ENCODE peak calls at places on chromosomes 5 and 9, in seven cellular contexts. H is progenitor cell of endocrine pancreas, F is endothelial cell, K is tibial artery, D is right lobe of liver, C is breast epithelium, I is fibroblast of lung. M is an unnamed sample.
A peak's percentile ranks its signal among the peaks of the same experiment; 100 is the strongest.

GRCh38 chr5:143986567-143987242 is 174.7 kb downstream of the HMHB1 start:
- DNase-seq in H (no peak), F (no peak), K (no peak), D (no peak), C (no peak), I (peak; percentile 94), M (no peak)

GRCh38 chr5:1892685-1893445 is 10.1 kb upstream of the IRX4 start:
- DNase-seq in H (no peak), F (no peak), K (no peak), D (no peak), C (no peak), I (no peak), M (no peak)

GRCh38 chr5:157603333-157604190 is 28.0 kb upstream of the ADAM19 start:
- DNase-seq in H (no peak), F (no peak), K (no peak), D (no peak), C (no peak), I (peak; percentile 98), M (peak; percentile 47)

GRCh38 chr5:132377738-132378137 is 8.2 kb downstream of the SLC22A5 start:
- DNase-seq in H (no peak), F (no peak), K (no peak), D (no peak), C (no peak), I (no peak), M (no peak)

GRCh38 chr5:58887721-58888409 is 305.0 kb downstream of the RAB3C start:
- DNase-seq in H (no peak), F (no peak), K (peak; percentile 65), D (no peak), C (no peak), I (peak; percentile 2), M (no peak)

GRCh38 chr9:89640391-89640790 is 35.6 kb downstream of the GADD45G start:
- DNase-seq in H (no peak), F (peak; percentile 28), K (no peak), D (no peak), C (no peak), I (no peak), M (peak; percentile 4)

GRCh38 chr5:53679261-53679660 is 118.8 kb downstream of the NDUFS4 start:
- DNase-seq in H (no peak), F (no peak), K (no peak), D (no peak), C (no peak), I (peak; percentile 26), M (no peak)

GRCh38 chr5:158414780-158415179 is 555.8 kb upstream of the CLINT1 start:
- DNase-seq in H (no peak), F (no peak), K (no peak), D (no peak), C (no peak), I (peak; percentile 93), M (no peak)

GRCh38 chr9:130608554-130609122 is 29.3 kb downstream of the FUBP3 start:
- DNase-seq in H (no peak), F (no peak), K (no peak), D (no peak), C (no peak), I (no peak), M (no peak)

GRCh38 chr5:53246042-53246836 is 136.7 kb upstream of the MOCS2 start:
- DNase-seq in H (no peak), F (no peak), K (no peak), D (no peak), C (no peak), I (peak; percentile 97), M (no peak)

GRCh38 chr5:131252824-131253171 is 11.1 kb upstream of the CDC42SE2 start:
- DNase-seq in H (no peak), F (no peak), K (peak; percentile 67), D (peak; percentile 57), C (peak; percentile 43), I (no peak), M (no peak)

GRCh38 chr9:33924978-33925797 is 108.2 kb downstream of the UBE2R2 start:
- DNase-seq in H (peak; percentile 24), F (peak; percentile 60), K (peak; percentile 42), D (peak; percentile 60), C (no peak), I (peak; percentile 41), M (peak; percentile 63)

GRCh38 chr9:134390537-134390936 is 64.3 kb downstream of the RXRA start:
- DNase-seq in H (no peak), F (no peak), K (no peak), D (no peak), C (no peak), I (no peak), M (no peak)

GRCh38 chr5:178338750-178339144 is 106.1 kb upstream of the PHYKPL start:
- DNase-seq in H (no peak), F (no peak), K (no peak), D (no peak), C (no peak), I (no peak), M (no peak)

GRCh38 chr5:16550316-16550952 is 66.4 kb downstream of the RETREG1 start:
- DNase-seq in H (no peak), F (peak; percentile 63), K (no peak), D (peak; percentile 77), C (no peak), I (no peak), M (peak; percentile 56)

GRCh38 chr5:1317921-1318565 is 23.2 kb upstream of the TERT start:
- DNase-seq in H (no peak), F (no peak), K (peak; percentile 8), D (no peak), C (no peak), I (no peak), M (no peak)

GRCh38 chr5:77491783-77492652 is at the start of gene WDR41:
- DNase-seq in H (peak; percentile 83), F (peak; percentile 92), K (peak; percentile 94), D (peak; percentile 92), C (peak; percentile 87), I (peak; percentile 96), M (peak; percentile 93)

GRCh38 chr9:12956261-12956660 is 181.4 kb downstream of the LURAP1L start:
- DNase-seq in H (no peak), F (no peak), K (no peak), D (no peak), C (no peak), I (no peak), M (no peak)

GRCh38 chr5:4422247-4422646 is 717.9 kb upstream of the ADAMTS16 start:
- DNase-seq in H (no peak), F (no peak), K (no peak), D (no peak), C (no peak), I (no peak), M (no peak)

GRCh38 chr9:133986061-133986460 is 6.1 kb downstream of the VAV2 start:
- DNase-seq in H (no peak), F (no peak), K (no peak), D (peak; percentile 22), C (no peak), I (no peak), M (no peak)

GRCh38 chr5:77012601-77013000 is 17.6 kb upstream of the AGGF1 start:
- DNase-seq in H (no peak), F (no peak), K (no peak), D (no peak), C (no peak), I (peak; percentile 8), M (no peak)

GRCh38 chr5:14122089-14122488 is 21.1 kb upstream of the TRIO start:
- DNase-seq in H (no peak), F (no peak), K (no peak), D (no peak), C (no peak), I (no peak), M (no peak)

GRCh38 chr9:126463426-126463825 is 136.8 kb downstream of the MVB12B start:
- DNase-seq in H (no peak), F (no peak), K (no peak), D (peak; percentile 28), C (no peak), I (no peak), M (no peak)

GRCh38 chr5:168530751-168531150 is 1.6 kb downstream of the FBLL1 start:
- DNase-seq in H (no peak), F (no peak), K (no peak), D (no peak), C (no peak), I (peak; percentile 32), M (peak; percentile 81)

GRCh38 chr5:151903243-151903653 is 21.4 kb downstream of the GLRA1 start:
- DNase-seq in H (no peak), F (no peak), K (no peak), D (no peak), C (no peak), I (no peak), M (no peak)

GRCh38 chr9:18851069-18851468 is 181.9 kb downstream of the SAXO1 start:
- DNase-seq in H (no peak), F (no peak), K (no peak), D (no peak), C (no peak), I (no peak), M (no peak)

GRCh38 chr5:80408976-80409926 is 1.4 kb downstream of the ZFYVE16 start:
- DNase-seq in H (no peak), F (no peak), K (no peak), D (no peak), C (no peak), I (peak; percentile 5), M (no peak)

GRCh38 chr5:159781626-159782157 is 134.6 kb upstream of the ADRA1B start:
- DNase-seq in H (no peak), F (no peak), K (no peak), D (no peak), C (no peak), I (peak; percentile 29), M (no peak)
- TF ChIP-seq CTCF in H (no peak), F (no peak), K (no peak), D (no peak), C (no peak), I (no peak), M (no peak)

DNA sequence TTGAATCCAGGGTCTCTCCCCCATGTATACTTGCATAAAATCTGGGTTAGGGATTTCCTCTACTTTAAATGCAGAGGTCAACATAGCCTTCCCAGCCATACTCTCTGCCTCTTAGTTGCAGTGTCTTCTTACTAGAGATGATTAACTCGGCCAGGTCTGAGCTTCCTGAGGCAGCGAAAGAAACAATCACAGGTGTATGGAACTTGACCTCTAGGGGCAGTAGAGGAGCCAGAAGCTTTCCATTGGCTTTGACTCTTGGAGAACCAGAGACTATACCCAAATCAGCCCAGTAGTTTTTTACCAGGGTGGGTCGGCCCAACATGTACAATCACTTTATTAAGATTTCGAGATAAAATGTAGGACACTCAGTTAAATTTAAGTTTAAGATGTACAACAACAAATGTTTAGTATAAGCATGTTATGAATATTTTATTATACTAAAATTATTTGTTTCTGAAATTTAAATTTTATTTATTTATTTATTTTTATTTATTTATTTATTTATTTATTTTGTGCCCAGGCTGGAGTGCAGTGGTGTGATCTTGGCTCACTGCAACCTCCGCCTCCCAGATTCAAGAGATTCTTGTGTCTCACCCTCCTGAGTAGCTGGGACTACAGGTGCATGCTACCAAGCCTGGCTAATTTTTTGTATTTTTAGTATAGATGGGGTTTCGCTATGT is 48.0 kb upstream of the DMRT3 start:
- DNase-seq in H (peak; percentile 17), F (peak; percentile 56), K (no peak), D (no peak), C (no peak), I (no peak), M (peak; percentile 38)
- TF ChIP-seq CTCF in H (peak; percentile 70), F (peak; percentile 69), K (no peak), D (peak; percentile 31), C (no peak), I (peak; percentile 27), M (peak; percentile 74)

GRCh38 chr5:135162661-135163265 is 128.7 kb upstream of the PITX1 start:
- DNase-seq in H (no peak), F (peak; percentile 15), K (no peak), D (no peak), C (no peak), I (no peak), M (no peak)
- TF ChIP-seq CTCF in H (no peak), F (no peak), K (no peak), D (no peak), C (no peak), I (peak; percentile 21), M (no peak)

GRCh38 chr5:173495225-173495904 is 121.1 kb downstream of the BOD1 start:
- DNase-seq in H (no peak), F (no peak), K (peak; percentile 58), D (no peak), C (peak; percentile 80), I (no peak), M (no peak)
- TF ChIP-seq CTCF in H (no peak), F (no peak), K (no peak), D (no peak), C (no peak), I (no peak), M (no peak)